ENCODE peak calls at places on chromosome 18, in five cellular contexts. P is adrenal gland; X is CD8-positive, alpha-beta T cell; V is activated CD8-positive, alpha-beta T cell treated with anti-CD3 and anti-CD28 coated beads for 36 hours; W is fibroblast of mammary gland. F is an unnamed sample.

GRCh38 chr18:39846277-39846676 is 2108.8 kb upstream of the PIK3C3 start:
- DNase-seq in P (no peak), X (no peak), V (no peak), W (peak; percentile 30), F (no peak)

GRCh38 chr18:6056171-6056932 is 161.0 kb upstream of the TMEM200C start:
- DNase-seq in P (no peak), X (no peak), V (no peak), W (peak; percentile 71), F (no peak)

GRCh38 chr18:10226971-10227370 is 227.5 kb upstream of the APCDD1 start:
- DNase-seq in P (no peak), X (no peak), V (no peak), W (no peak), F (no peak)

GRCh38 chr18:21115519-21116411 is 4.2 kb upstream of the ROCK1 start:
- DNase-seq in P (no peak), X (no peak), V (peak; percentile 12), W (peak; percentile 85), F (peak; percentile 67)

GRCh38 chr18:65365245-65365955 is 385.4 kb upstream of the CDH7 start:
- DNase-seq in P (no peak), X (no peak), V (no peak), W (no peak), F (no peak)

GRCh38 chr18:39414009-39414700 is 1848.6 kb upstream of the CELF4 start:
- DNase-seq in P (no peak), X (no peak), V (no peak), W (peak; percentile 84), F (no peak)

GRCh38 chr18:48621240-48621639 is 82.4 kb downstream of the CTIF start:
- DNase-seq in P (no peak), X (no peak), V (no peak), W (peak; percentile 83), F (no peak)

GRCh38 chr18:498901-499300 is 1.6 kb downstream of the COLEC12 start:
- DNase-seq in P (no peak), X (no peak), V (no peak), W (no peak), F (no peak)